ENCODE peak calls at places on chromosomes 5 and 9, in four cellular contexts. One of them, this sample, is unnamed.
A peak's percentile ranks its signal among the peaks of the same experiment; 100 is the strongest.

GRCh38 chr5:120446068-120446492 is 18.0 kb upstream of the PRR16 start:
- DNase-seq in ascending aorta: no peak
- DNase-seq in stimulated activated CD4-positive, alpha-beta T cell treated with anti-CD3 and anti-CD28 coated beads, Interleukin-12 subunit alpha, Interleukin-12 subunit beta, amount 100 ng/mL, for 4 hours: no peak
- DNase-seq in frontal cortex: no peak
- DNase-seq in this sample: no peak

GRCh38 chr9:98222885-98223640 is 30.6 kb upstream of the CORO2A start:
- DNase-seq in ascending aorta: no peak
- DNase-seq in stimulated activated CD4-positive, alpha-beta T cell treated with anti-CD3 and anti-CD28 coated beads, Interleukin-12 subunit alpha, Interleukin-12 subunit beta, amount 100 ng/mL, for 4 hours: no peak
- DNase-seq in frontal cortex: no peak
- DNase-seq in this sample: no peak

GRCh38 chr9:13721481-13722235 is 442.2 kb upstream of the MPDZ start:
- DNase-seq in stimulated activated CD4-positive, alpha-beta T cell treated with anti-CD3 and anti-CD28 coated beads, Interleukin-12 subunit alpha, Interleukin-12 subunit beta, amount 100 ng/mL, for 4 hours: no peak
- DNase-seq in ascending aorta: no peak
- DNase-seq in frontal cortex: no peak
- DNase-seq in this sample: no peak

GRCh38 chr5:128349044-128349629 is 188.9 kb downstream of the FBN2 start:
- DNase-seq in stimulated activated CD4-positive, alpha-beta T cell treated with anti-CD3 and anti-CD28 coated beads, Interleukin-12 subunit alpha, Interleukin-12 subunit beta, amount 100 ng/mL, for 4 hours: no peak
- DNase-seq in ascending aorta: no peak
- DNase-seq in frontal cortex: no peak
- DNase-seq in this sample: no peak

GRCh38 chr9:111945216-111945615 is 48.6 kb downstream of the UGCG start:
- DNase-seq in ascending aorta: no peak
- DNase-seq in stimulated activated CD4-positive, alpha-beta T cell treated with anti-CD3 and anti-CD28 coated beads, Interleukin-12 subunit alpha, Interleukin-12 subunit beta, amount 100 ng/mL, for 4 hours: no peak
- DNase-seq in frontal cortex: no peak
- DNase-seq in this sample: no peak

GRCh38 chr9:111965566-111966019 is 69.0 kb downstream of the UGCG start:
- DNase-seq in frontal cortex: no peak
- DNase-seq in ascending aorta: no peak
- DNase-seq in stimulated activated CD4-positive, alpha-beta T cell treated with anti-CD3 and anti-CD28 coated beads, Interleukin-12 subunit alpha, Interleukin-12 subunit beta, amount 100 ng/mL, for 4 hours: no peak
- DNase-seq in this sample: no peak

GRCh38 chr5:149948988-149949387 is 4.4 kb upstream of the PDE6A start:
- DNase-seq in ascending aorta: no peak
- DNase-seq in stimulated activated CD4-positive, alpha-beta T cell treated with anti-CD3 and anti-CD28 coated beads, Interleukin-12 subunit alpha, Interleukin-12 subunit beta, amount 100 ng/mL, for 4 hours: no peak
- DNase-seq in frontal cortex: no peak
- DNase-seq in this sample: no peak

GRCh38 chr5:78387468-78388153 is 27.2 kb downstream of the SCAMP1 start:
- DNase-seq in frontal cortex: no peak
- DNase-seq in ascending aorta: no peak
- DNase-seq in stimulated activated CD4-positive, alpha-beta T cell treated with anti-CD3 and anti-CD28 coated beads, Interleukin-12 subunit alpha, Interleukin-12 subunit beta, amount 100 ng/mL, for 4 hours: no peak
- DNase-seq in this sample: no peak

GRCh38 chr5:51389582-51390463 is 6.6 kb downstream of the ISL1 start:
- DNase-seq in ascending aorta: no peak
- DNase-seq in stimulated activated CD4-positive, alpha-beta T cell treated with anti-CD3 and anti-CD28 coated beads, Interleukin-12 subunit alpha, Interleukin-12 subunit beta, amount 100 ng/mL, for 4 hours: no peak
- DNase-seq in frontal cortex: no peak
- DNase-seq in this sample: no peak

GRCh38 chr5:131258733-131259132 is 5.1 kb upstream of the CDC42SE2 start:
- DNase-seq in frontal cortex: no peak
- DNase-seq in stimulated activated CD4-positive, alpha-beta T cell treated with anti-CD3 and anti-CD28 coated beads, Interleukin-12 subunit alpha, Interleukin-12 subunit beta, amount 100 ng/mL, for 4 hours: no peak
- DNase-seq in ascending aorta: no peak
- DNase-seq in this sample: no peak

GRCh38 chr5:177092178-177093081 is 5.7 kb downstream of the FGFR4 start:
- DNase-seq in frontal cortex: no peak
- DNase-seq in ascending aorta: no peak
- DNase-seq in stimulated activated CD4-positive, alpha-beta T cell treated with anti-CD3 and anti-CD28 coated beads, Interleukin-12 subunit alpha, Interleukin-12 subunit beta, amount 100 ng/mL, for 4 hours: no peak
- DNase-seq in this sample: no peak

GRCh38 chr5:158992104-158992740 is 107.5 kb downstream of the EBF1 start:
- DNase-seq in stimulated activated CD4-positive, alpha-beta T cell treated with anti-CD3 and anti-CD28 coated beads, Interleukin-12 subunit alpha, Interleukin-12 subunit beta, amount 100 ng/mL, for 4 hours: no peak
- DNase-seq in ascending aorta: no peak
- DNase-seq in frontal cortex: no peak
- DNase-seq in this sample: no peak

GRCh38 chr9:89437772-89438171 is 60.1 kb downstream of the SEMA4D start:
- DNase-seq in frontal cortex: no peak
- DNase-seq in ascending aorta: no peak
- DNase-seq in stimulated activated CD4-positive, alpha-beta T cell treated with anti-CD3 and anti-CD28 coated beads, Interleukin-12 subunit alpha, Interleukin-12 subunit beta, amount 100 ng/mL, for 4 hours: no peak
- DNase-seq in this sample: no peak

GRCh38 chr9:79611091-79611614 is 39.4 kb downstream of the TLE4 start:
- DNase-seq in stimulated activated CD4-positive, alpha-beta T cell treated with anti-CD3 and anti-CD28 coated beads, Interleukin-12 subunit alpha, Interleukin-12 subunit beta, amount 100 ng/mL, for 4 hours: no peak
- DNase-seq in frontal cortex: no peak
- DNase-seq in ascending aorta: no peak
- DNase-seq in this sample: no peak

GRCh38 chr5:31196309-31196708 is 2.8 kb downstream of the CDH6 start:
- DNase-seq in stimulated activated CD4-positive, alpha-beta T cell treated with anti-CD3 and anti-CD28 coated beads, Interleukin-12 subunit alpha, Interleukin-12 subunit beta, amount 100 ng/mL, for 4 hours: no peak
- DNase-seq in ascending aorta: no peak
- DNase-seq in frontal cortex: no peak
- DNase-seq in this sample: no peak

GRCh38 chr9:101140728-101141127 is 112.2 kb downstream of the PLPPR1 start:
- DNase-seq in stimulated activated CD4-positive, alpha-beta T cell treated with anti-CD3 and anti-CD28 coated beads, Interleukin-12 subunit alpha, Interleukin-12 subunit beta, amount 100 ng/mL, for 4 hours: no peak
- DNase-seq in ascending aorta: no peak
- DNase-seq in frontal cortex: no peak
- DNase-seq in this sample: no peak

GRCh38 chr9:134455010-134455409 is 128.8 kb downstream of the RXRA start:
- DNase-seq in stimulated activated CD4-positive, alpha-beta T cell treated with anti-CD3 and anti-CD28 coated beads, Interleukin-12 subunit alpha, Interleukin-12 subunit beta, amount 100 ng/mL, for 4 hours: no peak
- DNase-seq in ascending aorta: no peak
- DNase-seq in frontal cortex: no peak
- DNase-seq in this sample: no peak

GRCh38 chr9:13181652-13182051 is 97.8 kb downstream of the MPDZ start:
- DNase-seq in frontal cortex: no peak
- DNase-seq in ascending aorta: no peak
- DNase-seq in stimulated activated CD4-positive, alpha-beta T cell treated with anti-CD3 and anti-CD28 coated beads, Interleukin-12 subunit alpha, Interleukin-12 subunit beta, amount 100 ng/mL, for 4 hours: no peak
- DNase-seq in this sample: no peak

GRCh38 chr5:149901511-149901910 is 43.1 kb downstream of the PDE6A start:
- DNase-seq in ascending aorta: no peak
- DNase-seq in frontal cortex: no peak
- DNase-seq in stimulated activated CD4-positive, alpha-beta T cell treated with anti-CD3 and anti-CD28 coated beads, Interleukin-12 subunit alpha, Interleukin-12 subunit beta, amount 100 ng/mL, for 4 hours: no peak
- DNase-seq in this sample: no peak

GRCh38 chr5:54905942-54906537 is 79.4 kb downstream of the ESM1 start:
- DNase-seq in frontal cortex: peak; percentile 44
- DNase-seq in stimulated activated CD4-positive, alpha-beta T cell treated with anti-CD3 and anti-CD28 coated beads, Interleukin-12 subunit alpha, Interleukin-12 subunit beta, amount 100 ng/mL, for 4 hours: peak; percentile 64
- DNase-seq in ascending aorta: no peak
- DNase-seq in this sample: no peak

GRCh38 chr9:93665566-93666278 is 89.3 kb downstream of the PHF2 start:
- DNase-seq in frontal cortex: no peak
- DNase-seq in ascending aorta: peak; percentile 7
- DNase-seq in stimulated activated CD4-positive, alpha-beta T cell treated with anti-CD3 and anti-CD28 coated beads, Interleukin-12 subunit alpha, Interleukin-12 subunit beta, amount 100 ng/mL, for 4 hours: no peak
- DNase-seq in this sample: no peak

GRCh38 chr9:10613413-10613812 is 611 bp upstream of the PTPRD start:
- DNase-seq in stimulated activated CD4-positive, alpha-beta T cell treated with anti-CD3 and anti-CD28 coated beads, Interleukin-12 subunit alpha, Interleukin-12 subunit beta, amount 100 ng/mL, for 4 hours: no peak
- DNase-seq in ascending aorta: no peak
- DNase-seq in frontal cortex: no peak
- DNase-seq in this sample: no peak

GRCh38 chr5:158200624-158201023 is 341.7 kb upstream of the CLINT1 start:
- DNase-seq in stimulated activated CD4-positive, alpha-beta T cell treated with anti-CD3 and anti-CD28 coated beads, Interleukin-12 subunit alpha, Interleukin-12 subunit beta, amount 100 ng/mL, for 4 hours: no peak
- DNase-seq in frontal cortex: no peak
- DNase-seq in ascending aorta: no peak
- DNase-seq in this sample: no peak

GRCh38 chr5:142727736-142728047 is 41.8 kb upstream of the FGF1 start:
- DNase-seq in stimulated activated CD4-positive, alpha-beta T cell treated with anti-CD3 and anti-CD28 coated beads, Interleukin-12 subunit alpha, Interleukin-12 subunit beta, amount 100 ng/mL, for 4 hours: no peak
- DNase-seq in ascending aorta: no peak
- DNase-seq in frontal cortex: no peak
- DNase-seq in this sample: no peak

GRCh38 chr5:109614316-109614715 is 75.4 kb upstream of the MAN2A1 start:
- DNase-seq in stimulated activated CD4-positive, alpha-beta T cell treated with anti-CD3 and anti-CD28 coated beads, Interleukin-12 subunit alpha, Interleukin-12 subunit beta, amount 100 ng/mL, for 4 hours: no peak
- DNase-seq in ascending aorta: no peak
- DNase-seq in frontal cortex: no peak
- DNase-seq in this sample: no peak

GRCh38 chr5:151503999-151504398 is 56.6 kb downstream of the SLC36A1 start:
- DNase-seq in stimulated activated CD4-positive, alpha-beta T cell treated with anti-CD3 and anti-CD28 coated beads, Interleukin-12 subunit alpha, Interleukin-12 subunit beta, amount 100 ng/mL, for 4 hours: no peak
- DNase-seq in ascending aorta: no peak
- DNase-seq in frontal cortex: no peak
- DNase-seq in this sample: no peak

GRCh38 chr9:135887021-135887507 is 20.3 kb downstream of the CAMSAP1 start:
- DNase-seq in frontal cortex: peak; percentile 51
- DNase-seq in stimulated activated CD4-positive, alpha-beta T cell treated with anti-CD3 and anti-CD28 coated beads, Interleukin-12 subunit alpha, Interleukin-12 subunit beta, amount 100 ng/mL, for 4 hours: no peak
- DNase-seq in ascending aorta: no peak
- DNase-seq in this sample: no peak

GRCh38 chr5:26700759-26701384 is 337.5 kb downstream of the CDH9 start:
- DNase-seq in stimulated activated CD4-positive, alpha-beta T cell treated with anti-CD3 and anti-CD28 coated beads, Interleukin-12 subunit alpha, Interleukin-12 subunit beta, amount 100 ng/mL, for 4 hours: no peak
- DNase-seq in ascending aorta: no peak
- DNase-seq in frontal cortex: peak; percentile 12
- DNase-seq in this sample: no peak

GRCh38 chr9:129273941-129274709 is 96.1 kb upstream of the IER5L start:
- DNase-seq in ascending aorta: no peak
- DNase-seq in stimulated activated CD4-positive, alpha-beta T cell treated with anti-CD3 and anti-CD28 coated beads, Interleukin-12 subunit alpha, Interleukin-12 subunit beta, amount 100 ng/mL, for 4 hours: no peak
- DNase-seq in frontal cortex: no peak
- DNase-seq in this sample: no peak

GRCh38 chr5:31270396-31270795 is 76.9 kb downstream of the CDH6 start:
- DNase-seq in frontal cortex: no peak
- DNase-seq in stimulated activated CD4-positive, alpha-beta T cell treated with anti-CD3 and anti-CD28 coated beads, Interleukin-12 subunit alpha, Interleukin-12 subunit beta, amount 100 ng/mL, for 4 hours: no peak
- DNase-seq in ascending aorta: no peak
- DNase-seq in this sample: no peak

GRCh38 chr5:945691-946541 is 53.2 kb downstream of the TRIP13 start:
- DNase-seq in stimulated activated CD4-positive, alpha-beta T cell treated with anti-CD3 and anti-CD28 coated beads, Interleukin-12 subunit alpha, Interleukin-12 subunit beta, amount 100 ng/mL, for 4 hours: no peak
- DNase-seq in ascending aorta: no peak
- DNase-seq in frontal cortex: no peak
- DNase-seq in this sample: no peak

GRCh38 chr9:108516391-108516790 is 339.4 kb downstream of the ACTL7B start:
- DNase-seq in frontal cortex: no peak
- DNase-seq in ascending aorta: no peak
- DNase-seq in stimulated activated CD4-positive, alpha-beta T cell treated with anti-CD3 and anti-CD28 coated beads, Interleukin-12 subunit alpha, Interleukin-12 subunit beta, amount 100 ng/mL, for 4 hours: no peak
- DNase-seq in this sample: no peak

GRCh38 chr9:95724253-95724991 is 151.1 kb upstream of the ERCC6L2 start:
- DNase-seq in stimulated activated CD4-positive, alpha-beta T cell treated with anti-CD3 and anti-CD28 coated beads, Interleukin-12 subunit alpha, Interleukin-12 subunit beta, amount 100 ng/mL, for 4 hours: peak; percentile 23
- DNase-seq in ascending aorta: no peak
- DNase-seq in frontal cortex: no peak
- DNase-seq in this sample: no peak

GRCh38 chr5:126967808-126968466 is 62.4 kb downstream of the MARCHF3 start:
- DNase-seq in frontal cortex: no peak
- DNase-seq in ascending aorta: no peak
- DNase-seq in stimulated activated CD4-positive, alpha-beta T cell treated with anti-CD3 and anti-CD28 coated beads, Interleukin-12 subunit alpha, Interleukin-12 subunit beta, amount 100 ng/mL, for 4 hours: no peak
- DNase-seq in this sample: no peak

GRCh38 chr5:355379-355935 is 33.9 kb downstream of the AHRR start:
- DNase-seq in frontal cortex: no peak
- DNase-seq in stimulated activated CD4-positive, alpha-beta T cell treated with anti-CD3 and anti-CD28 coated beads, Interleukin-12 subunit alpha, Interleukin-12 subunit beta, amount 100 ng/mL, for 4 hours: no peak
- DNase-seq in ascending aorta: no peak
- DNase-seq in this sample: no peak

This sample was measured in GOT3.